ENCODE peak calls at places on chromosomes 7 and 10, in six cellular contexts. One of them, this sample, is unnamed.

GRCh38 chr10:84685047-84685660 is 356.8 kb downstream of the CCSER2 start:
- DNase-seq in AG04450: no peak
- DNase-seq in ascending aorta: no peak
- DNase-seq in cardiac muscle cell: no peak
- DNase-seq in Peyer's patch: no peak
- DNase-seq in left ventricle myocardium inferior: no peak
- DNase-seq in this sample: no peak

GRCh38 chr10:5774987-5775386 is 38.2 kb downstream of the GDI2 start:
- DNase-seq in AG04450: no peak
- DNase-seq in ascending aorta: no peak
- DNase-seq in cardiac muscle cell: no peak
- DNase-seq in Peyer's patch: no peak
- DNase-seq in left ventricle myocardium inferior: no peak
- DNase-seq in this sample: no peak

GRCh38 chr7:20541615-20542349 is 73.7 kb upstream of the ABCB5 start:
- DNase-seq in AG04450: no peak
- DNase-seq in ascending aorta: no peak
- DNase-seq in cardiac muscle cell: no peak
- DNase-seq in Peyer's patch: no peak
- DNase-seq in left ventricle myocardium inferior: no peak
- DNase-seq in this sample: no peak

GRCh38 chr7:97043281-97043680 is 18.6 kb upstream of the DLX5 start:
- DNase-seq in AG04450: no peak
- DNase-seq in ascending aorta: no peak
- DNase-seq in cardiac muscle cell: no peak
- DNase-seq in Peyer's patch: no peak
- DNase-seq in left ventricle myocardium inferior: no peak
- DNase-seq in this sample: no peak

GRCh38 chr10:96387601-96388000 is 28.8 kb upstream of the OPALIN start:
- DNase-seq in AG04450: no peak
- DNase-seq in ascending aorta: no peak
- DNase-seq in cardiac muscle cell: no peak
- DNase-seq in Peyer's patch: no peak
- DNase-seq in left ventricle myocardium inferior: no peak
- DNase-seq in this sample: no peak

GRCh38 chr7:50369408-50370026 is 65.0 kb downstream of the IKZF1 start:
- DNase-seq in AG04450: no peak
- DNase-seq in ascending aorta: no peak
- DNase-seq in cardiac muscle cell: peak; percentile 43
- DNase-seq in Peyer's patch: no peak
- DNase-seq in left ventricle myocardium inferior: no peak
- DNase-seq in this sample: no peak

GRCh38 chr7:44448922-44449321 is 41.5 kb downstream of the NUDCD3 start:
- DNase-seq in AG04450: no peak
- DNase-seq in ascending aorta: no peak
- DNase-seq in cardiac muscle cell: no peak
- DNase-seq in Peyer's patch: no peak
- DNase-seq in left ventricle myocardium inferior: no peak
- DNase-seq in this sample: no peak

GRCh38 chr7:157021071-157021891 is 10.8 kb upstream of the MNX1 start:
- DNase-seq in AG04450: no peak
- DNase-seq in ascending aorta: no peak
- DNase-seq in cardiac muscle cell: no peak
- DNase-seq in Peyer's patch: no peak
- DNase-seq in left ventricle myocardium inferior: no peak
- DNase-seq in this sample: no peak

GRCh38 chr10:69863580-69863979 is 61.9 kb downstream of the COL13A1 start:
- DNase-seq in AG04450: no peak
- DNase-seq in ascending aorta: no peak
- DNase-seq in cardiac muscle cell: no peak
- DNase-seq in Peyer's patch: no peak
- DNase-seq in left ventricle myocardium inferior: no peak
- DNase-seq in this sample: no peak

GRCh38 chr7:145732521-145732920 is 384.1 kb upstream of the CNTNAP2 start:
- DNase-seq in AG04450: no peak
- DNase-seq in ascending aorta: no peak
- DNase-seq in cardiac muscle cell: no peak
- DNase-seq in Peyer's patch: no peak
- DNase-seq in left ventricle myocardium inferior: no peak
- DNase-seq in this sample: no peak

GRCh38 chr10:61978965-61979364 is 77.5 kb downstream of the ARID5B start:
- DNase-seq in AG04450: no peak
- DNase-seq in ascending aorta: peak; percentile 71
- DNase-seq in cardiac muscle cell: no peak
- DNase-seq in Peyer's patch: no peak
- DNase-seq in left ventricle myocardium inferior: no peak
- DNase-seq in this sample: no peak

DNA sequence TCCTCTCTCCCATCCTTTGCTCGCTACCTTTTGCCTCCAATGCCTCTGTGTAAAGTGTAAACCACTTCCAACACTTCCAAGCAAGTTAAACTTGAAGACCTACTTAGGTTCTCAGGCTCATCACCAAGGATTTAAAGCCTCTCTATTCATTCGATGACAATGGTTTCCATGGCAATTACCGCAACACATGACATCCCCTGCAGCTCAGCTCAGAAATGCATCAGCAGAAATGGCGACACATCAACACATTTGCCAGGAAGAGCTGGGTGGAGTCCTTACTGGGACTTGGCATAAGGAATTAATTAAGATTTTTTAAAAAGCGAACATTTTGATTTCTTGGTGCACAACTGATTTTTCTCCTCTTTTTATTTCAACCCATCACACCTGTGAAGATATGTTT is 453.6 kb upstream of the CELF2 start:
- DNase-seq in AG04450: no peak
- DNase-seq in ascending aorta: no peak
- DNase-seq in cardiac muscle cell: no peak
- DNase-seq in Peyer's patch: no peak
- DNase-seq in left ventricle myocardium inferior: no peak
- DNase-seq in this sample: no peak
- H3K27ac ChIP-seq in AG04450: no peak overlapping the region
- H3K27ac ChIP-seq in ascending aorta: no peak overlapping the region
- H3K27ac ChIP-seq in cardiac muscle cell: no peak overlapping the region
- H3K27ac ChIP-seq in Peyer's patch: no peak overlapping the region
- H3K27ac ChIP-seq in left ventricle myocardium inferior: no peak overlapping the region
- H3K27ac ChIP-seq in this sample: no peak overlapping the region

DNA sequence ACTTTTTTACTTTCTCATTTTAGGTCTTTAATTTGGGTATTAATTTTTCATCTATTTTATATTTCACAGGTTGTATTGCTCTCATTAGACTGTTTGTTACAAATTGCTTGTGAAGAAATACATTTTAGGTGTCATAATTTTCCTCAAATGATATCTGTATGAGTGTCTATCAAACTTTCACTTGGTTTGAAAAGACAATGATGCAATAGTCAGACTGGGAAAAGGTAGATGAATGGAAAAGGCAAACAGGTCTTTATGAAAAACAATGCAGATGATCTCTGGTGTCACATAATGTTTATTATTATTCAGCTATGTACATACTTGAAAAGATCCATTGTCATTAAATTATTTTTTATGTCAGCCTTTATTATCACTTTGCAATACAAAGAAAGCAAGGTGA is 80.2 kb downstream of the PTPRZ1 start:
- DNase-seq in AG04450: no peak
- DNase-seq in ascending aorta: no peak
- DNase-seq in cardiac muscle cell: no peak
- DNase-seq in Peyer's patch: no peak
- DNase-seq in left ventricle myocardium inferior: no peak
- DNase-seq in this sample: no peak
- H3K27ac ChIP-seq in AG04450: no peak overlapping the region
- H3K27ac ChIP-seq in ascending aorta: no peak overlapping the region
- H3K27ac ChIP-seq in cardiac muscle cell: no peak overlapping the region
- H3K27ac ChIP-seq in Peyer's patch: no peak overlapping the region
- H3K27ac ChIP-seq in left ventricle myocardium inferior: no peak overlapping the region
- H3K27ac ChIP-seq in this sample: no peak overlapping the region

GRCh38 chr7:30897770-30898169 is 13.9 kb upstream of the AQP1 start:
- DNase-seq in AG04450: no peak
- DNase-seq in ascending aorta: no peak
- DNase-seq in cardiac muscle cell: no peak
- DNase-seq in Peyer's patch: no peak
- DNase-seq in left ventricle myocardium inferior: no peak
- DNase-seq in this sample: no peak
- H3K27ac ChIP-seq in AG04450: no peak overlapping the region
- H3K27ac ChIP-seq in ascending aorta: peak overlapping the region; percentile 52
- H3K27ac ChIP-seq in cardiac muscle cell: no peak overlapping the region
- H3K27ac ChIP-seq in Peyer's patch: peak overlapping the region; percentile 32
- H3K27ac ChIP-seq in left ventricle myocardium inferior: peak overlapping the region; percentile 33
- H3K27ac ChIP-seq in this sample: no peak overlapping the region

GRCh38 chr7:1049801-1050200 is 5.5 kb downstream of the GPR146 start:
- DNase-seq in AG04450: no peak
- DNase-seq in ascending aorta: no peak
- DNase-seq in cardiac muscle cell: no peak
- DNase-seq in Peyer's patch: no peak
- DNase-seq in left ventricle myocardium inferior: no peak
- DNase-seq in this sample: no peak

GRCh38 chr7:1050956-1051690 is 6.8 kb downstream of the GPR146 start:
- DNase-seq in AG04450: no peak
- DNase-seq in ascending aorta: no peak
- DNase-seq in cardiac muscle cell: no peak
- DNase-seq in Peyer's patch: no peak
- DNase-seq in left ventricle myocardium inferior: no peak
- DNase-seq in this sample: no peak

GRCh38 chr7:1052031-1052818 is 7.9 kb downstream of the GPR146 start:
- DNase-seq in AG04450: no peak
- DNase-seq in ascending aorta: no peak
- DNase-seq in cardiac muscle cell: no peak
- DNase-seq in Peyer's patch: no peak
- DNase-seq in left ventricle myocardium inferior: peak; percentile 48
- DNase-seq in this sample: no peak

GRCh38 chr7:1049006-1049741 is 4.8 kb downstream of the GPR146 start:
- DNase-seq in AG04450: no peak
- DNase-seq in ascending aorta: no peak
- DNase-seq in cardiac muscle cell: no peak
- DNase-seq in Peyer's patch: no peak
- DNase-seq in left ventricle myocardium inferior: no peak
- DNase-seq in this sample: no peak

DNA sequence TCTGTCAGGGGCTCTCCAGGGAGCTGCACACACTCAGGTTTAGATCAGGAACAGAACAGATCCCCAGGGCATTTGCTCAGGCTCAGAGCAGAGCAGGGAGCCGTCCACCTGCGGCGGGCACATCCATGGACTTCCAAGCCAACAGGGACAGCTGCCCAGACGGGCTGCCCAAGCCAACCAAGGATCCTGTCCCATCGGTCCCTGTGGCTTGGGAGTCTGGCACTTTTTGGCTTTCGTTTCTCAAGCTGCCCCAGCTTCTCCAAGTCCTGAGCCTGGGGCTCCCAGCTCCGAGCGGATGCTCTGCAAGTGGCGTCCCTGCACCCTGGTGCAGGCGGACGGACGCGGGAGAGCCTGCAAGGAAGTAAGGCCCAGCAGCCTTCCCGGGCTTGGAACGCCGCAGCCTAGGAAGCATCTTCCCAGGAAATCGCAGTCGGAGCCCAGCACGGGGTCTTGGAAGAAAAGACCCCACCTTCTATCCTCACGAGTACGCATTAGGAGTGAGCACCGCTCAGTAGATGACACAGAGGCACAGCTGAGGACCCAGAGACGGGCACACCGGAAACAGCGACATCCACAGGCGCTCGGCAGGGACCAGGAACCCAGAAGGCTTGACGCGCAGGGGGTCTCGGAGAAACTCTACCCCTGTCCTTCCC is 6.0 kb downstream of the GPR146 start:
- DNase-seq in AG04450: no peak
- DNase-seq in ascending aorta: no peak
- DNase-seq in cardiac muscle cell: no peak
- DNase-seq in Peyer's patch: no peak
- DNase-seq in left ventricle myocardium inferior: no peak
- DNase-seq in this sample: no peak
- H3K27ac ChIP-seq in AG04450: no peak overlapping the region
- H3K27ac ChIP-seq in ascending aorta: no peak overlapping the region
- H3K27ac ChIP-seq in cardiac muscle cell: no peak overlapping the region
- H3K27ac ChIP-seq in Peyer's patch: no peak overlapping the region
- H3K27ac ChIP-seq in left ventricle myocardium inferior: peak overlapping the region; percentile 88
- H3K27ac ChIP-seq in this sample: no peak overlapping the region

This sample was measured in substantia nigra.